ENCODE peak calls at places on chromosome 14, in four cellular contexts. W is ovary, K is Peyer's patch, M is GM12892. U is an unnamed sample.

GRCh38 chr14:103390605-103391004 is 5.4 kb downstream of the MARK3 start:
- DNase-seq in W (no peak), K (no peak), M (no peak), U (no peak)

GRCh38 chr14:45199246-45199645 is 53.8 kb downstream of the MIS18BP1 start:
- DNase-seq in W (no peak), K (no peak), M (no peak), U (no peak)

GRCh38 chr14:94021416-94022157 is 4.6 kb upstream of the OTUB2 start:
- DNase-seq in W (no peak), K (no peak), M (no peak), U (no peak)

GRCh38 chr14:60125918-60126317 is 34.2 kb downstream of the PCNX4 start:
- DNase-seq in W (no peak), K (no peak), M (no peak), U (no peak)

GRCh38 chr14:75196468-75196867 is 20.1 kb upstream of the TMED10 start:
- DNase-seq in W (no peak), K (no peak), M (no peak), U (no peak)

GRCh38 chr14:90278199-90279175 is 22.1 kb downstream of the PSMC1 start:
- DNase-seq in W (no peak), K (no peak), M (no peak), U (no peak)

GRCh38 chr14:92277031-92277430 is 45.9 kb upstream of the SLC24A4 start:
- DNase-seq in W (no peak), K (no peak), M (no peak), U (no peak)

GRCh38 chr14:96145116-96145864 is 59.3 kb upstream of the BDKRB2 start:
- DNase-seq in W (no peak), K (no peak), M (no peak), U (no peak)

GRCh38 chr14:76741074-76741473 is 20.2 kb upstream of the VASH1 start:
- DNase-seq in W (no peak), K (no peak), M (no peak), U (no peak)

GRCh38 chr14:76640923-76641395 is 120.3 kb upstream of the VASH1 start:
- DNase-seq in W (no peak), K (no peak), M (no peak), U (no peak)

GRCh38 chr14:38481939-38482678 is 226.2 kb upstream of the CLEC14A start:
- DNase-seq in W (no peak), K (no peak), M (no peak), U (no peak)

GRCh38 chr14:57413849-57414248 is 23.5 kb downstream of the NAA30 start:
- DNase-seq in W (no peak), K (no peak), M (no peak), U (no peak)

GRCh38 chr14:68784995-68785816 is 7.7 kb downstream of the ZFP36L1 start:
- DNase-seq in W (peak; percentile 47), K (no peak), M (no peak), U (no peak)

GRCh38 chr14:69171569-69171968 is 18.6 kb upstream of the DCAF5 start:
- DNase-seq in W (no peak), K (no peak), M (no peak), U (no peak)

GRCh38 chr14:86641310-86641709 is 1111.4 kb downstream of the FLRT2 start:
- DNase-seq in W (no peak), K (no peak), M (no peak), U (no peak)

GRCh38 chr14:94394025-94394493 is 5.7 kb upstream of the SERPINA1 start:
- DNase-seq in W (no peak), K (no peak), M (no peak), U (no peak)

GRCh38 chr14:90405755-90406154 is 8.9 kb downstream of the CALM1 start:
- DNase-seq in W (no peak), K (no peak), M (no peak), U (no peak)

GRCh38 chr14:76125506-76125905 is 26.2 kb upstream of the GPATCH2L start:
- DNase-seq in W (no peak), K (no peak), M (no peak), U (no peak)

GRCh38 chr14:102544745-102545460 is 35.3 kb upstream of the ANKRD9 start:
- DNase-seq in W (no peak), K (peak; percentile 90), M (no peak), U (no peak)

GRCh38 chr14:85118274-85118673 is 411.7 kb upstream of the FLRT2 start:
- DNase-seq in W (no peak), K (no peak), M (no peak), U (no peak)

GRCh38 chr14:76773956-76774355 is 12.7 kb downstream of the VASH1 start:
- DNase-seq in W (no peak), K (no peak), M (no peak), U (no peak)

GRCh38 chr14:22084393-22085281 is 411.0 kb upstream of the OR4E1 start:
- DNase-seq in W (no peak), K (no peak), M (no peak), U (no peak)

GRCh38 chr14:39617537-39617936 is 185.3 kb upstream of the FBXO33 start:
- DNase-seq in W (no peak), K (no peak), M (no peak), U (no peak)

GRCh38 chr14:62409185-62409584 is 636.1 kb downstream of the KCNH5 start:
- DNase-seq in W (no peak), K (no peak), M (no peak), U (no peak)

GRCh38 chr14:95297832-95298231 is 21.9 kb downstream of the CLMN start:
- DNase-seq in W (no peak), K (no peak), M (no peak), U (no peak)

GRCh38 chr14:34063042-34063441 is 112.2 kb upstream of the EGLN3 start:
- DNase-seq in W (no peak), K (no peak), M (no peak), U (no peak)
- TF ChIP-seq POLR2A in W (no peak), K (no peak), M (no peak), U (no peak)

GRCh38 chr14:71749613-71750238 is 182.5 kb upstream of the RGS6 start:
- DNase-seq in W (no peak), K (no peak), M (no peak), U (no peak)
- TF ChIP-seq POLR2A in W (no peak), K (no peak), M (no peak), U (no peak)

GRCh38 chr14:53956427-53957201 is at the start of gene BMP4:
- DNase-seq in W (peak; percentile 92), K (peak; percentile 87), M (no peak), U (no peak)
- TF ChIP-seq POLR2A in W (peak; percentile 43), K (peak; percentile 32), M (no peak), U (peak; percentile 52)

DNA sequence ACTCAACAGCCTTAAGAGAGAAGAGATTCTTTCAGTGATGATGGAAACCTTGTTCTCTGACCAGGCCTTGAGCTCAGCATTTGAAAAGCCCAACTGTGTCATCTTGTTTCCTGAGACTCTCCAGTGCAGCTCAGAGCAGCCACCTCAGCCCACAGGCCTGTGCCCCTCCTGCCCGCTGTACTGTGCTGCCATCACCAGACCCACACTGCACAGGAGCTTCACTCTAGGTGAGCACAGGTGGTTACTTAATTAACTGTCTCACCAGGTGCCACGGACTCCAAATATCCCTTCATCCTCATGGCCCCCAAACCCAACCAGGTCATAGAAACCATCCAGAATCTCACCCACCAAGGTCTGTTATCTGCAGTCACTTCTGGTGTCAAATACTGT is 51.3 kb downstream of the JAG2 start:
- DNase-seq in W (no peak), K (no peak), M (no peak), U (no peak)
- TF ChIP-seq POLR2A in W (no peak), K (no peak), M (no peak), U (no peak)